ENCODE peak calls at places on chromosomes 3 and 15, in four cellular contexts. One of them, this sample, is unnamed.
A peak's percentile ranks its signal among the peaks of the same experiment; 100 is the strongest.

GRCh38 chr15:36771826-36772225 is 192.4 kb downstream of the CDIN1 start:
- DNase-seq in CD8-positive, alpha-beta T cell: no peak
- DNase-seq in A549: no peak
- DNase-seq in fibroblast of lung: no peak
- DNase-seq in this sample: no peak

GRCh38 chr3:177713921-177714900 is 516.9 kb upstream of the TBL1XR1 start:
- DNase-seq in fibroblast of lung: no peak
- DNase-seq in A549: no peak
- DNase-seq in CD8-positive, alpha-beta T cell: no peak
- DNase-seq in this sample: no peak

GRCh38 chr3:132317229-132317948 is at the start of gene ACP3:
- DNase-seq in A549: peak; percentile 2
- DNase-seq in CD8-positive, alpha-beta T cell: no peak
- DNase-seq in fibroblast of lung: peak; percentile 90
- DNase-seq in this sample: peak; percentile 16

GRCh38 chr15:71103102-71103676 is 12.1 kb upstream of the THSD4 start:
- DNase-seq in CD8-positive, alpha-beta T cell: no peak
- DNase-seq in A549: peak; percentile 61
- DNase-seq in fibroblast of lung: peak; percentile 54
- DNase-seq in this sample: peak; percentile 30

GRCh38 chr3:113275876-113276580 is 64.7 kb downstream of the BOC start:
- DNase-seq in CD8-positive, alpha-beta T cell: no peak
- DNase-seq in fibroblast of lung: peak; percentile 71
- DNase-seq in A549: no peak
- DNase-seq in this sample: peak; percentile 27

GRCh38 chr3:182741214-182741613 is 52.1 kb upstream of the ATP11B start:
- DNase-seq in A549: no peak
- DNase-seq in fibroblast of lung: no peak
- DNase-seq in CD8-positive, alpha-beta T cell: no peak
- DNase-seq in this sample: no peak

GRCh38 chr3:56525291-56525690 is 31.7 kb upstream of the CCDC66 start:
- DNase-seq in CD8-positive, alpha-beta T cell: no peak
- DNase-seq in fibroblast of lung: no peak
- DNase-seq in A549: no peak
- DNase-seq in this sample: no peak

GRCh38 chr15:31776039-31776438 is 254.3 kb upstream of the CHRNA7 start:
- DNase-seq in A549: no peak
- DNase-seq in CD8-positive, alpha-beta T cell: no peak
- DNase-seq in fibroblast of lung: no peak
- DNase-seq in this sample: no peak

GRCh38 chr15:70632079-70632850 is 131.1 kb downstream of the UACA start:
- DNase-seq in CD8-positive, alpha-beta T cell: no peak
- DNase-seq in fibroblast of lung: peak; percentile 65
- DNase-seq in A549: no peak
- DNase-seq in this sample: no peak

GRCh38 chr3:12287727-12288465 is 974 bp upstream of the PPARG start:
- DNase-seq in CD8-positive, alpha-beta T cell: no peak
- DNase-seq in A549: peak; percentile 53
- DNase-seq in fibroblast of lung: peak; percentile 29
- DNase-seq in this sample: no peak

GRCh38 chr3:175512700-175513099 is 653.6 kb downstream of the NAALADL2 start:
- DNase-seq in CD8-positive, alpha-beta T cell: no peak
- DNase-seq in fibroblast of lung: no peak
- DNase-seq in A549: no peak
- DNase-seq in this sample: no peak

GRCh38 chr15:62491642-62492041 is 326.6 kb upstream of the C2CD4B start:
- DNase-seq in fibroblast of lung: peak; percentile 78
- DNase-seq in A549: no peak
- DNase-seq in CD8-positive, alpha-beta T cell: no peak
- DNase-seq in this sample: no peak

GRCh38 chr3:87196879-87197278 is 30.2 kb upstream of the CHMP2B start:
- DNase-seq in fibroblast of lung: no peak
- DNase-seq in A549: no peak
- DNase-seq in CD8-positive, alpha-beta T cell: no peak
- DNase-seq in this sample: no peak

GRCh38 chr3:16060358-16060852 is 114.1 kb upstream of the GALNT15 start:
- DNase-seq in CD8-positive, alpha-beta T cell: no peak
- DNase-seq in fibroblast of lung: peak; percentile 100
- DNase-seq in A549: peak; percentile 98
- DNase-seq in this sample: no peak

GRCh38 chr3:113697192-113698090 is 999 bp upstream of the USF3 start:
- DNase-seq in A549: no peak
- DNase-seq in fibroblast of lung: no peak
- DNase-seq in CD8-positive, alpha-beta T cell: peak; percentile 25
- DNase-seq in this sample: no peak

GRCh38 chr15:89462198-89462912 is 34.0 kb downstream of the RHCG start:
- DNase-seq in A549: peak; percentile 65
- DNase-seq in fibroblast of lung: peak; percentile 54
- DNase-seq in CD8-positive, alpha-beta T cell: no peak
- DNase-seq in this sample: no peak

GRCh38 chr3:114998971-114999579 is 148.0 kb downstream of the ZBTB20 start:
- DNase-seq in CD8-positive, alpha-beta T cell: no peak
- DNase-seq in A549: no peak
- DNase-seq in fibroblast of lung: no peak
- DNase-seq in this sample: no peak

GRCh38 chr15:37019479-37020433 is 80.6 kb downstream of the MEIS2 start:
- DNase-seq in CD8-positive, alpha-beta T cell: no peak
- DNase-seq in A549: no peak
- DNase-seq in fibroblast of lung: peak; percentile 92
- DNase-seq in this sample: no peak

GRCh38 chr3:157469571-157470294 is 33.1 kb downstream of the PTX3 start:
- DNase-seq in fibroblast of lung: no peak
- DNase-seq in CD8-positive, alpha-beta T cell: no peak
- DNase-seq in A549: no peak
- DNase-seq in this sample: no peak

GRCh38 chr3:116835658-116836057 is 126.1 kb downstream of the TUSC7 start:
- DNase-seq in CD8-positive, alpha-beta T cell: no peak
- DNase-seq in A549: no peak
- DNase-seq in fibroblast of lung: peak; percentile 1
- DNase-seq in this sample: no peak
- TF ChIP-seq CTCF in CD8-positive, alpha-beta T cell: no peak
- TF ChIP-seq CTCF in A549: no peak
- TF ChIP-seq CTCF in fibroblast of lung: no peak
- TF ChIP-seq CTCF in this sample: no peak

GRCh38 chr3:107496855-107497254 is 25.9 kb upstream of the BBX start:
- DNase-seq in fibroblast of lung: peak; percentile 23
- DNase-seq in CD8-positive, alpha-beta T cell: no peak
- DNase-seq in A549: no peak
- DNase-seq in this sample: no peak

GRCh38 chr3:107488942-107489341 is 33.8 kb upstream of the BBX start:
- DNase-seq in CD8-positive, alpha-beta T cell: no peak
- DNase-seq in A549: no peak
- DNase-seq in fibroblast of lung: no peak
- DNase-seq in this sample: no peak

GRCh38 chr3:107487490-107487889 is 35.3 kb upstream of the BBX start:
- DNase-seq in CD8-positive, alpha-beta T cell: no peak
- DNase-seq in A549: no peak
- DNase-seq in fibroblast of lung: peak; percentile 6
- DNase-seq in this sample: no peak

GRCh38 chr3:107498646-107499045 is 24.1 kb upstream of the BBX start:
- DNase-seq in fibroblast of lung: no peak
- DNase-seq in CD8-positive, alpha-beta T cell: no peak
- DNase-seq in A549: no peak
- DNase-seq in this sample: no peak

GRCh38 chr3:107493134-107493533 is 29.6 kb upstream of the BBX start:
- DNase-seq in CD8-positive, alpha-beta T cell: no peak
- DNase-seq in fibroblast of lung: no peak
- DNase-seq in A549: peak; percentile 8
- DNase-seq in this sample: no peak
- H3K4me3 ChIP-seq in CD8-positive, alpha-beta T cell: no peak overlapping the region
- H3K4me3 ChIP-seq in fibroblast of lung: no peak overlapping the region
- H3K4me3 ChIP-seq in A549: no peak overlapping the region
- H3K4me3 ChIP-seq in this sample: no peak overlapping the region

GRCh38 chr15:53872410-53872809 is 105.8 kb upstream of the UNC13C start:
- DNase-seq in A549: peak; percentile 3
- DNase-seq in CD8-positive, alpha-beta T cell: no peak
- DNase-seq in fibroblast of lung: no peak
- DNase-seq in this sample: no peak

GRCh38 chr15:53869806-53870073 is 108.5 kb upstream of the UNC13C start:
- DNase-seq in CD8-positive, alpha-beta T cell: no peak
- DNase-seq in A549: peak; percentile 17
- DNase-seq in fibroblast of lung: no peak
- DNase-seq in this sample: no peak

DNA sequence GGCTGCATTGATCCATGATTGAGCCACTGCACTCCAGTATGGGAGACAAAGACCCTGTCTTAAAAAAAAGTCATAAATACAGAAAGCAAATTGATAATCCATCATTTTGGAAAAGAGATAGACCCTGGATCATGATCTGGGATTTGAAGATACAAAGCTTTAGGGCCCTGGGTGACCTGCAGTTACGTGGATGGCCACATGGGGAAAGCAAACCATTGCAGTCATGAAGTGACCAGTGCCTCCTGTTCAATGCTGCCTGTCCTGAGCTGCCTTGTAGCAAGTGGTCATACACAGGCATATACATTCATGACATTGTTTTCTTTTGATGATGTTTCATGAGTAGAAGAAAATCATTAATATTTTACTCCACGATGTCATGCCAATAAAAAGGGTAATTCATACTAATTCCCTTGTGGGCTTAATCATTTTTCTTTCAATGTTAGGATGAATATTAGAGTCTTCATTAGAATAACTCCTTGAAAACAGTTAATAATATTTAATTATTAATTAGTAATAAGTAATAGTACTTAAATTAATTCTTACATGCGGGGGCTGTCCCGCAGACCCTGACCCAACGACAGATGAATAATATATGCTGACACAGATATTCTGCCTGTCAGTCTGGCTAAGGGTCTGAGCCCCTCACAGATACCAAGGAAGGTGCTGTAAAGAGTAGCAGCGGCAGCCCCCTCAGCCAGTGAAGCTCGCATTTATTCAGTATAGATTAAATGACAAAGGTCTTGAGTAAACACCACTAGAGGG is 109.0 kb upstream of the UNC13C start:
- DNase-seq in CD8-positive, alpha-beta T cell: no peak
- DNase-seq in A549: peak; percentile 61
- DNase-seq in fibroblast of lung: no peak
- DNase-seq in this sample: no peak
- TF ChIP-seq CTCF in CD8-positive, alpha-beta T cell: no peak
- TF ChIP-seq CTCF in A549: no peak
- TF ChIP-seq CTCF in fibroblast of lung: no peak
- TF ChIP-seq CTCF in this sample: peak; percentile 53

GRCh38 chr3:33787328-33788009 is 11.0 kb upstream of the PDCD6IP start:
- DNase-seq in CD8-positive, alpha-beta T cell: peak; percentile 64
- DNase-seq in A549: peak; percentile 74
- DNase-seq in fibroblast of lung: peak; percentile 62
- DNase-seq in this sample: peak; percentile 37
- H3K4me3 ChIP-seq in CD8-positive, alpha-beta T cell: no peak overlapping the region
- H3K4me3 ChIP-seq in A549: peak overlapping the region; percentile 35
- H3K4me3 ChIP-seq in fibroblast of lung: peak overlapping the region; percentile 38
- H3K4me3 ChIP-seq in this sample: peak overlapping the region; percentile 7

GRCh38 chr15:93617443-93617842 is 528.4 kb upstream of the RGMA start:
- DNase-seq in fibroblast of lung: no peak
- DNase-seq in A549: no peak
- DNase-seq in CD8-positive, alpha-beta T cell: no peak
- DNase-seq in this sample: no peak
- TF ChIP-seq CTCF in fibroblast of lung: no peak
- TF ChIP-seq CTCF in A549: no peak
- TF ChIP-seq CTCF in CD8-positive, alpha-beta T cell: no peak
- TF ChIP-seq CTCF in this sample: peak; percentile 13

GRCh38 chr3:197368330-197368729 is 69.9 kb upstream of the DLG1 start:
- DNase-seq in CD8-positive, alpha-beta T cell: no peak
- DNase-seq in A549: no peak
- DNase-seq in fibroblast of lung: peak; percentile 54
- DNase-seq in this sample: no peak

GRCh38 chr3:197367081-197367780 is 68.8 kb upstream of the DLG1 start:
- DNase-seq in CD8-positive, alpha-beta T cell: no peak
- DNase-seq in A549: peak; percentile 10
- DNase-seq in fibroblast of lung: peak; percentile 97
- DNase-seq in this sample: no peak

GRCh38 chr3:197368821-197369220 is 70.4 kb upstream of the DLG1 start:
- DNase-seq in A549: no peak
- DNase-seq in fibroblast of lung: no peak
- DNase-seq in CD8-positive, alpha-beta T cell: no peak
- DNase-seq in this sample: no peak

GRCh38 chr3:197371521-197372075 is 73.2 kb upstream of the DLG1 start:
- DNase-seq in A549: no peak
- DNase-seq in CD8-positive, alpha-beta T cell: no peak
- DNase-seq in fibroblast of lung: peak; percentile 68
- DNase-seq in this sample: no peak

GRCh38 chr3:197369545-197369944 is 71.1 kb upstream of the DLG1 start:
- DNase-seq in A549: no peak
- DNase-seq in CD8-positive, alpha-beta T cell: no peak
- DNase-seq in fibroblast of lung: no peak
- DNase-seq in this sample: no peak
- H3K4me3 ChIP-seq in A549: no peak overlapping the region
- H3K4me3 ChIP-seq in CD8-positive, alpha-beta T cell: no peak overlapping the region
- H3K4me3 ChIP-seq in fibroblast of lung: no peak overlapping the region
- H3K4me3 ChIP-seq in this sample: no peak overlapping the region

GRCh38 chr3:24145481-24145880 is 200.4 kb downstream of the NR1D2 start:
- DNase-seq in fibroblast of lung: peak; percentile 33
- DNase-seq in A549: no peak
- DNase-seq in CD8-positive, alpha-beta T cell: no peak
- DNase-seq in this sample: no peak

GRCh38 chr3:24154003-24154695 is 209.1 kb downstream of the NR1D2 start:
- DNase-seq in CD8-positive, alpha-beta T cell: no peak
- DNase-seq in fibroblast of lung: no peak
- DNase-seq in A549: no peak
- DNase-seq in this sample: peak; percentile 13

GRCh38 chr3:24145981-24146822 is 201.1 kb downstream of the NR1D2 start:
- DNase-seq in A549: peak; percentile 57
- DNase-seq in CD8-positive, alpha-beta T cell: no peak
- DNase-seq in fibroblast of lung: peak; percentile 90
- DNase-seq in this sample: no peak

GRCh38 chr3:24151595-24151994 is 206.5 kb downstream of the NR1D2 start:
- DNase-seq in A549: no peak
- DNase-seq in CD8-positive, alpha-beta T cell: no peak
- DNase-seq in fibroblast of lung: peak; percentile 52
- DNase-seq in this sample: no peak

GRCh38 chr3:24149032-24149431 is 203.9 kb downstream of the NR1D2 start:
- DNase-seq in CD8-positive, alpha-beta T cell: no peak
- DNase-seq in fibroblast of lung: no peak
- DNase-seq in A549: peak; percentile 20
- DNase-seq in this sample: no peak
- TF ChIP-seq CTCF in CD8-positive, alpha-beta T cell: no peak
- TF ChIP-seq CTCF in fibroblast of lung: no peak
- TF ChIP-seq CTCF in A549: no peak
- TF ChIP-seq CTCF in this sample: peak; percentile 40

GRCh38 chr3:173584093-173584833 is 186.7 kb downstream of the NLGN1 start:
- DNase-seq in fibroblast of lung: peak; percentile 55
- DNase-seq in A549: peak; percentile 1
- DNase-seq in CD8-positive, alpha-beta T cell: no peak
- DNase-seq in this sample: no peak
- H3K4me3 ChIP-seq in fibroblast of lung: peak overlapping the region; percentile 56
- H3K4me3 ChIP-seq in A549: peak overlapping the region; percentile 20
- H3K4me3 ChIP-seq in CD8-positive, alpha-beta T cell: no peak overlapping the region
- H3K4me3 ChIP-seq in this sample: no peak overlapping the region

GRCh38 chr15:68258684-68259083 is 18.9 kb upstream of the FEM1B start:
- DNase-seq in CD8-positive, alpha-beta T cell: no peak
- DNase-seq in fibroblast of lung: no peak
- DNase-seq in A549: no peak
- DNase-seq in this sample: no peak

GRCh38 chr15:68259883-68260282 is 17.7 kb upstream of the FEM1B start:
- DNase-seq in A549: no peak
- DNase-seq in CD8-positive, alpha-beta T cell: no peak
- DNase-seq in fibroblast of lung: no peak
- DNase-seq in this sample: no peak

GRCh38 chr15:68261241-68261640 is 16.3 kb upstream of the FEM1B start:
- DNase-seq in A549: no peak
- DNase-seq in fibroblast of lung: no peak
- DNase-seq in CD8-positive, alpha-beta T cell: no peak
- DNase-seq in this sample: no peak

GRCh38 chr15:68252925-68253534 is 23.5 kb upstream of the CLN6 start:
- DNase-seq in fibroblast of lung: peak; percentile 76
- DNase-seq in A549: peak; percentile 88
- DNase-seq in CD8-positive, alpha-beta T cell: peak; percentile 37
- DNase-seq in this sample: peak; percentile 57

GRCh38 chr15:68256675-68257450 is 20.7 kb upstream of the FEM1B start:
- DNase-seq in fibroblast of lung: peak; percentile 76
- DNase-seq in A549: peak; percentile 90
- DNase-seq in CD8-positive, alpha-beta T cell: peak; percentile 65
- DNase-seq in this sample: no peak
- TF ChIP-seq CTCF in fibroblast of lung: no peak
- TF ChIP-seq CTCF in A549: no peak
- TF ChIP-seq CTCF in CD8-positive, alpha-beta T cell: no peak
- TF ChIP-seq CTCF in this sample: no peak

This sample was measured in GM12864.